ENCODE peak calls at places on chromosomes 12 and 14, in five cellular contexts. One of them, this sample, is unnamed. For H3K4me1, the result is how much of the 10 kb centered on the place peaks cover.

GRCh38 chr12:53869500-53869899 is 69.1 kb upstream of the HOXC13 start:
- DNase-seq in CD8-positive, alpha-beta T cell: no peak
- DNase-seq in ovary: no peak
- DNase-seq in tibial nerve: no peak
- DNase-seq in hepatocyte: no peak
- DNase-seq in this sample: no peak

GRCh38 chr12:27101290-27101689 is 18.9 kb upstream of the C12orf71 start:
- DNase-seq in CD8-positive, alpha-beta T cell: no peak
- DNase-seq in ovary: no peak
- DNase-seq in tibial nerve: no peak
- DNase-seq in hepatocyte: no peak
- DNase-seq in this sample: no peak

GRCh38 chr12:100142851-100143559 is at the start of gene BLTP3B:
- DNase-seq in CD8-positive, alpha-beta T cell: peak
- DNase-seq in ovary: peak
- DNase-seq in tibial nerve: peak
- DNase-seq in hepatocyte: peak
- DNase-seq in this sample: peak

GRCh38 chr12:80233926-80234325 is 134.6 kb downstream of the OTOGL start:
- DNase-seq in CD8-positive, alpha-beta T cell: no peak
- DNase-seq in ovary: no peak
- DNase-seq in tibial nerve: no peak
- DNase-seq in hepatocyte: no peak
- DNase-seq in this sample: no peak

GRCh38 chr14:81594012-81594411 is 60.4 kb upstream of the SEL1L start:
- DNase-seq in CD8-positive, alpha-beta T cell: no peak
- DNase-seq in ovary: no peak
- DNase-seq in tibial nerve: peak
- DNase-seq in hepatocyte: peak
- DNase-seq in this sample: no peak

GRCh38 chr14:33465952-33466700 is 484.7 kb downstream of the EGLN3 start:
- DNase-seq in CD8-positive, alpha-beta T cell: no peak
- DNase-seq in ovary: no peak
- DNase-seq in tibial nerve: no peak
- DNase-seq in hepatocyte: no peak
- DNase-seq in this sample: no peak

GRCh38 chr14:50008562-50009355 is 107.6 kb downstream of the VCPKMT start:
- DNase-seq in CD8-positive, alpha-beta T cell: no peak
- DNase-seq in ovary: no peak
- DNase-seq in tibial nerve: no peak
- DNase-seq in hepatocyte: no peak
- DNase-seq in this sample: no peak

GRCh38 chr12:123733243-123733642 is 21.1 kb downstream of the ATP6V0A2 start:
- DNase-seq in CD8-positive, alpha-beta T cell: no peak
- DNase-seq in ovary: no peak
- DNase-seq in tibial nerve: no peak
- DNase-seq in hepatocyte: no peak
- DNase-seq in this sample: no peak

GRCh38 chr12:12577786-12578185 is 15.1 kb upstream of the DUSP16 start:
- DNase-seq in CD8-positive, alpha-beta T cell: no peak
- DNase-seq in ovary: no peak
- DNase-seq in tibial nerve: no peak
- DNase-seq in hepatocyte: no peak
- DNase-seq in this sample: no peak

GRCh38 chr12:51246254-51246853 is 7.7 kb downstream of the DAZAP2 start:
- DNase-seq in CD8-positive, alpha-beta T cell: peak
- DNase-seq in ovary: no peak
- DNase-seq in tibial nerve: no peak
- DNase-seq in hepatocyte: no peak
- DNase-seq in this sample: no peak

GRCh38 chr14:74062809-74063150 is 21.5 kb downstream of the ALDH6A1 start:
- DNase-seq in CD8-positive, alpha-beta T cell: no peak
- DNase-seq in ovary: no peak
- DNase-seq in tibial nerve: no peak
- DNase-seq in hepatocyte: no peak
- DNase-seq in this sample: no peak

GRCh38 chr12:62379026-62379722 is 87.5 kb upstream of the MON2 start:
- DNase-seq in CD8-positive, alpha-beta T cell: no peak
- DNase-seq in ovary: no peak
- DNase-seq in tibial nerve: no peak
- DNase-seq in hepatocyte: no peak
- DNase-seq in this sample: no peak

GRCh38 chr12:32755051-32755653 is 545 bp downstream of the YARS2 start:
- DNase-seq in CD8-positive, alpha-beta T cell: peak
- DNase-seq in ovary: peak
- DNase-seq in tibial nerve: peak
- DNase-seq in hepatocyte: peak
- DNase-seq in this sample: peak

GRCh38 chr14:103361868-103362267 is 23.3 kb upstream of the MARK3 start:
- DNase-seq in CD8-positive, alpha-beta T cell: no peak
- DNase-seq in ovary: no peak
- DNase-seq in tibial nerve: no peak
- DNase-seq in hepatocyte: no peak
- DNase-seq in this sample: no peak

GRCh38 chr12:124388679-124389536 is 94.0 kb downstream of the RFLNA start:
- DNase-seq in CD8-positive, alpha-beta T cell: peak
- DNase-seq in ovary: peak
- DNase-seq in tibial nerve: peak
- DNase-seq in hepatocyte: peak
- DNase-seq in this sample: peak

GRCh38 chr14:89813485-89814080 is 140.9 kb downstream of the EFCAB11 start:
- DNase-seq in CD8-positive, alpha-beta T cell: no peak
- DNase-seq in ovary: no peak
- DNase-seq in tibial nerve: no peak
- DNase-seq in hepatocyte: peak
- DNase-seq in this sample: no peak

GRCh38 chr12:76634074-76634570 is 74.6 kb upstream of the OSBPL8 start:
- DNase-seq in CD8-positive, alpha-beta T cell: no peak
- DNase-seq in ovary: no peak
- DNase-seq in tibial nerve: no peak
- DNase-seq in hepatocyte: no peak
- DNase-seq in this sample: no peak

GRCh38 chr14:55120466-55121144 is 8.4 kb upstream of the LGALS3 start:
- DNase-seq in CD8-positive, alpha-beta T cell: no peak
- DNase-seq in ovary: no peak
- DNase-seq in tibial nerve: no peak
- DNase-seq in hepatocyte: no peak
- DNase-seq in this sample: no peak

DNA sequence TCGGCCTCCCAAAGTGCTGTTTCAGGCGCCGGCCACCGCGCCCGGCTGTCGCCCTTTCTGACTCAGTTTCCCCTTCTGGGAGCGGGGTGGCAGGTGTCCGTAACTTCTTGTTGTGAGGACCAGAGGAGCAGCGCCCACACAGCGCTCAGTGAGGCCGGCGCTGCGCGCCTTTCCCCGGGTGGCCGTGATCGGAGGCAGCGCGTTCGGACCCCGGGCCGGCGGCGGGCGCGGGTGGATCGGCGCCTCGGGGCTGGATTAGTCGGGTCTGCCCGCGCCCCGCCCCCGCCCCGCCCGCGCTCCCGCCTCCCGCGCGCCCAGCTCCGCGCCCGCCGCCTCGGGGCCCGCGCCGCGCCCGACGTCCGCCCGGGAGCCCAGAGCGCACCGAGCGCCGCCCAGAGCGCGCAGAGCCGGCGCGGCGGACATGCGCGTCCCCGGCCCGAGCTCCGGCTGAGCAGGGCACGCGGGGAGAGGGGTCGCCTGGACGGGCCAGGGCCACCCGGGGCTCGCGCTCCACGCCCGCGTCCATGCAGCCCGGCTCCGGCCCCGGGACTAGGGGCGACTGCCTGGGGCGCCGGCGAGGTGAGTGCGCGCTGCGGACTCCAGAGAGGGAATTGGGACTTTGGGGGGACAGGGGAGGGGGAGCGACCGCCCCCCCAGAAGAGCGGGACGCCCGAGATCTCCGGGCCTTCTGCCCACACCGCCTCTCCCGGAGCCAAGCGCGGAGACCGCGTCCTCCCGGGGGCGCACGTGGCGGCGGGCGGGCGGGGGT is 50.5 kb downstream of the LRCOL1 start:
- DNase-seq in CD8-positive, alpha-beta T cell: peak
- DNase-seq in ovary: no peak
- DNase-seq in tibial nerve: no peak
- DNase-seq in hepatocyte: peak
- DNase-seq in this sample: peak
- H3K4me3 ChIP-seq in CD8-positive, alpha-beta T cell: peak
- H3K4me3 ChIP-seq in ovary: peak
- H3K4me3 ChIP-seq in tibial nerve: peak
- H3K4me3 ChIP-seq in hepatocyte: peak
- H3K4me3 ChIP-seq in this sample: no peak

GRCh38 chr14:22566845-22567244 is 22.2 kb downstream of the DAD1 start:
- DNase-seq in CD8-positive, alpha-beta T cell: no peak
- DNase-seq in ovary: no peak
- DNase-seq in tibial nerve: no peak
- DNase-seq in hepatocyte: no peak
- DNase-seq in this sample: peak
- H3K4me1 ChIP-seq in CD8-positive, alpha-beta T cell: half or more
- H3K4me1 ChIP-seq in ovary: under half
- H3K4me1 ChIP-seq in tibial nerve: under half
- H3K4me1 ChIP-seq in hepatocyte: under half
- H3K4me1 ChIP-seq in this sample: half or more

DNA sequence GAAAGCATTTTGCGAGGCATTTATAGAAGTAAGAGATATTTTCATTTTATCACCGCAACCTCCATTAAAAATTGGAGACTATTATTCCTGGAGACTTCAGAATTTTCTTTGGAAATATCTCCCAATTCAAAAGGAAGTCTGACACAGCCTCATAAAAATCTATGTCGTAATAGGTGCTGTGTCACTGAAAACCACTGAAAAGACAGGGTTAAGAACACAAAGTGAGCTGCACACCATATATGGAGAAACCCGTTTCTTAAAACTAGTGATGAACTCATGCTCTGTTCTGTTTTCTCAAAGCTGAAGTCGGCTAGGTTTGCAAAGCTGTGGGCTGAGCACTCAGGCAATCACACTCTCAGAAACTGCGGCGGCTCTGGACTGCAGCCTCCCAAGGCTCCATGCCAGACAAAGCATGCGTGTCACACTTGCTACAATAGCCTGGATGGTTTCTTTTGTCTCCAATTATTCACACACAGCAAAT is at the start of gene GLIPR1:
- DNase-seq in CD8-positive, alpha-beta T cell: peak
- DNase-seq in ovary: peak
- DNase-seq in tibial nerve: peak
- DNase-seq in hepatocyte: peak
- DNase-seq in this sample: peak
- H3K4me3 ChIP-seq in CD8-positive, alpha-beta T cell: peak
- H3K4me3 ChIP-seq in ovary: peak
- H3K4me3 ChIP-seq in tibial nerve: peak
- H3K4me3 ChIP-seq in hepatocyte: peak
- H3K4me3 ChIP-seq in this sample: peak

GRCh38 chr12:50217202-50217601 is 50.0 kb upstream of the CERS5 start:
- DNase-seq in CD8-positive, alpha-beta T cell: no peak
- DNase-seq in ovary: no peak
- DNase-seq in tibial nerve: no peak
- DNase-seq in hepatocyte: no peak
- DNase-seq in this sample: no peak

GRCh38 chr12:50220357-50221061 is 53.3 kb upstream of the CERS5 start:
- DNase-seq in CD8-positive, alpha-beta T cell: no peak
- DNase-seq in ovary: no peak
- DNase-seq in tibial nerve: no peak
- DNase-seq in hepatocyte: peak
- DNase-seq in this sample: no peak

GRCh38 chr12:50221228-50222008 is 54.2 kb upstream of the CERS5 start:
- DNase-seq in CD8-positive, alpha-beta T cell: no peak
- DNase-seq in ovary: no peak
- DNase-seq in tibial nerve: no peak
- DNase-seq in hepatocyte: peak
- DNase-seq in this sample: peak

GRCh38 chr12:50218386-50218785 is 51.2 kb upstream of the CERS5 start:
- DNase-seq in CD8-positive, alpha-beta T cell: no peak
- DNase-seq in ovary: no peak
- DNase-seq in tibial nerve: no peak
- DNase-seq in hepatocyte: no peak
- DNase-seq in this sample: no peak

DNA sequence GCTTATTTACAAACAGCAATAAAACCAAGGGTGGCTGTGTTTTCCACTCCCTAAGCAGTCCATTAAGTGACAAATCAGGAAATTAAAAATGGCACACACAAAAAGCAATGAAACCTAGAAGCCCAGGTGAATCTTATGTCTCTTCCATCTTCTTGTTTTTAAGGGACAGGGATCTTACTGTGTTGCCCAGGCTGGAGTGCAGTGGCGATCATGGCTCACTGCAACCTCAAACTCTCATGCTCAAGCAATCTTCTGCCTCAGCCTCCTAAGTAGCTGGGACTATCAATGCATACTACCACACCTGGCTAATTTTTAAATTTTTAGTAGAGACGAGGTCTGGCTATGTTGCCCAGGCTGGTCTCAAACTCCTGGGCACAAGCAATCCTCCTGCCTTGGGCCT is 52.4 kb upstream of the CERS5 start:
- DNase-seq in CD8-positive, alpha-beta T cell: no peak
- DNase-seq in ovary: no peak
- DNase-seq in tibial nerve: no peak
- DNase-seq in hepatocyte: no peak
- DNase-seq in this sample: no peak
- H3K4me1 ChIP-seq in CD8-positive, alpha-beta T cell: under half
- H3K4me1 ChIP-seq in ovary: under half
- H3K4me1 ChIP-seq in tibial nerve: under half
- H3K4me1 ChIP-seq in hepatocyte: under half
- H3K4me1 ChIP-seq in this sample: under half